ENCODE peak calls at places on chromosome 4, in five cellular contexts. J is K562, E is HepG2, H is GM12878, U is H1. I is an unnamed sample.

GRCh38 chr4:73406548-73406875 is 2.4 kb downstream of the ALB start:
- DNase-seq in J (no peak), E (no peak), H (no peak), U (no peak), I (no peak)

GRCh38 chr4:2332201-2332975 is 70.5 kb upstream of the MXD4 start:
- DNase-seq in J (no peak), E (no peak), H (no peak), U (no peak), I (no peak)

GRCh38 chr4:71231073-71231752 is 107.6 kb upstream of the SLC4A4 start:
- DNase-seq in J (no peak), E (no peak), H (no peak), U (no peak), I (no peak)

GRCh38 chr4:154491341-154491679 is 289 bp downstream of the DCHS2 start:
- DNase-seq in J (no peak), E (no peak), H (no peak), U (no peak), I (no peak)

GRCh38 chr4:55910140-55910539 is 38.6 kb upstream of the CEP135 start:
- DNase-seq in J (no peak), E (no peak), H (no peak), U (no peak), I (no peak)

GRCh38 chr4:155582971-155583437 is 83.6 kb upstream of the GUCY1A1 start:
- DNase-seq in J (no peak), E (no peak), H (no peak), U (no peak), I (no peak)

GRCh38 chr4:182533948-182534347 is 290.7 kb downstream of the TENM3 start:
- DNase-seq in J (no peak), E (no peak), H (no peak), U (no peak), I (no peak)

GRCh38 chr4:67928547-67928946 is 34.7 kb downstream of the TMPRSS11A start:
- DNase-seq in J (no peak), E (no peak), H (no peak), U (no peak), I (peak)

GRCh38 chr4:70452946-70453345 is 19.1 kb upstream of the MUC7 start:
- DNase-seq in J (no peak), E (no peak), H (no peak), U (no peak), I (no peak)

GRCh38 chr4:77021614-77022089 is 54.1 kb downstream of the CCNI start:
- DNase-seq in J (no peak), E (no peak), H (no peak), U (no peak), I (no peak)

GRCh38 chr4:135371137-135371536 is 1169.5 kb upstream of the PABPC4L start:
- DNase-seq in J (no peak), E (peak), H (no peak), U (peak), I (no peak)

GRCh38 chr4:5203925-5204324 is 152.6 kb downstream of the STK32B start:
- DNase-seq in J (no peak), E (no peak), H (no peak), U (no peak), I (no peak)

GRCh38 chr4:144645621-144646522 is at the start of gene HHIP:
- DNase-seq in J (peak), E (peak), H (no peak), U (no peak), I (no peak)

GRCh38 chr4:13543648-13544555 is at the start of gene NKX3-2:
- DNase-seq in J (no peak), E (no peak), H (no peak), U (no peak), I (no peak)

GRCh38 chr4:70559216-70559830 is 32.7 kb upstream of the AMBN start:
- DNase-seq in J (peak), E (peak), H (no peak), U (no peak), I (peak)

GRCh38 chr4:112182604-112183003 is 37.4 kb downstream of the FAM241A start:
- DNase-seq in J (no peak), E (peak), H (no peak), U (no peak), I (no peak)

GRCh38 chr4:72084587-72085011 is 52.8 kb downstream of the NPFFR2 start:
- DNase-seq in J (no peak), E (no peak), H (peak), U (no peak), I (no peak)

GRCh38 chr4:2667428-2667827 is 88.7 kb downstream of the TNIP2 start:
- DNase-seq in J (no peak), E (no peak), H (no peak), U (no peak), I (no peak)

GRCh38 chr4:60746172-60746571 is 454.0 kb upstream of the ADGRL3 start:
- DNase-seq in J (no peak), E (no peak), H (no peak), U (no peak), I (no peak)

GRCh38 chr4:65589331-65589730 is 81.0 kb downstream of the EPHA5 start:
- DNase-seq in J (no peak), E (no peak), H (no peak), U (no peak), I (no peak)

GRCh38 chr4:146428298-146428697 is 93.4 kb downstream of the SLC10A7 start:
- DNase-seq in J (no peak), E (no peak), H (no peak), U (no peak), I (no peak)

GRCh38 chr4:575281-576141 is 584 bp downstream of the TMEM271 start:
- DNase-seq in J (no peak), E (no peak), H (no peak), U (peak), I (no peak)

DNA sequence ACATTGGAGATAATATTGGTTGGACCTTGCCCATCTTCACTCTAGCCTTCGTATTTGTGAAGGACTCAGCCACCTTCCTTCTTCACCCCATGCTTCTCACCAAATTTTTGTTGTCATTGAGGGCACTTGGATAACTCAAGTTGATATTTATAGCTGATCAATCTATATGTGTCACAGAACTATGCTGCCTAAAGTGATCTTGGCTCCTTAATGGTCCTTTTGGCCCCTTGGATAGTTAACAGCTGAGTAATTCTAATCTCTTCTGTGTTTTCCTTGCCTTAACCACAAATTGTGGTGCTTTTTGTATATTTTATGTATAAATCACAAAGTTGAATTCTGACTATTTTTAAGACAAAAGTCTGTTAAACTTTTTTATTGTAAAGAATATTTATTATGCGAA is 6.6 kb downstream of the SPRY1 start:
- DNase-seq in J (no peak), E (no peak), H (no peak), U (no peak), I (no peak)
- TF ChIP-seq JUND in J (no peak), E (no peak), H (no peak), U (no peak), I (no peak)

GRCh38 chr4:122151982-122152698 is at the start of gene BLTP1:
- DNase-seq in J (peak), E (peak), H (peak), U (peak), I (peak)

GRCh38 chr4:122140834-122141233 is 11.3 kb upstream of the BLTP1 start:
- DNase-seq in J (no peak), E (no peak), H (no peak), U (no peak), I (no peak)

GRCh38 chr4:122142687-122143086 is 9.4 kb upstream of the BLTP1 start:
- DNase-seq in J (no peak), E (no peak), H (no peak), U (no peak), I (no peak)

GRCh38 chr4:122150896-122151295 is 1.2 kb upstream of the BLTP1 start:
- DNase-seq in J (no peak), E (no peak), H (no peak), U (no peak), I (no peak)

DNA sequence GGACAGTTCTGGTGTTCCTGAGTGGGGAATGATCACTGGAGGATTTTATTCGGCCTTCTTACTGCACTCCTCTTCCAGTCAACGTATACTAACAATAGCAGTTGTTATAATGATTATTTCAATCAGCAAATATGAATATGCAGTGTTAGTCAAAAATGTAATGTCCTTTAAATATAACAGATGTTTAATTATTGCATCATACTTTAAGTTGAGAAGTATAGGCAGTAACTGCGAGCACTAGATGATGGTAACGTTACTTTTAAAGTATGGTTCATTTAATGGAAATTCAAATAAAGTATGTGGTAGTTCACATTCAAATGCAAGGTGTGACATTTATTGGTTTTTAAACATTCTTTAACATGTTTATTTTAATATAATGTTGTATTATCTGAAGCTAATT is 5.5 kb upstream of the BLTP1 start:
- DNase-seq in J (no peak), E (no peak), H (no peak), U (no peak), I (no peak)
- TF ChIP-seq CEBPB in J (peak), E (peak), H (no peak), U (no peak), I (no peak)

DNA sequence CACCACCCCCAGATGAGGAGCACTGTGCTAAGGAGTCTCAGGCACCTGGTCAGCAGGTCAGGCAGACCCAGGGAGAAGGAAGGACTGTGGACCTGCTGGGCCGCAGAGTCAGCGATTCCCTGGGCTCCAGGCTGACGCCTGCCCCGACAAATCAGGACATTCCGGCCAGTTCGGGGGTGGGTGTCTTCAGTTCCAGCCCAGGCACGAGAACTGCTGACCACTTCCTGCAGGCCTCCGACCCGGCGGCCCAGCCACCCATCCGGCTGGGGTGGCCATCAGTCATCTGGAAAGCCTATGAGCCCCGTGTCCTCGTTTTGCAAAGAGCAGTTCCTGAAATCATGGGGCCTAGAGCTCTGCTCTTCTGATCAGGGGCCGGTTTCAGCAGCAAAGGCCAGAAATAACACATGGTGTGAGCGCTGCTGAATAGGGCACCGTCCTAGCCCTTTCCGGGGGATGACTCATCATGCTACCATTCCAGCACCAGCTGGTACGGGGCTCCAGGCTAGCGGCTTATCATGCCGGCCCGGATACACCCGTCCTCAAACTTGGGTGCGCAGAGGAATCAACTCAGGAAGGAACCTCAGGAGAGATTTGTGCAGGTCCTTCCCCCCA is 7.8 kb upstream of the SH3TC1 start:
- DNase-seq in J (peak), E (peak), H (peak), U (no peak), I (peak)
- TF ChIP-seq POLR2A in J (no peak), E (no peak), H (no peak), U (no peak), I (peak)

GRCh38 chr4:126405369-126405982 is 1090.7 kb downstream of the FAT4 start:
- DNase-seq in J (no peak), E (peak), H (no peak), U (no peak), I (no peak)
- TF ChIP-seq JUND in J (no peak), E (no peak), H (no peak), U (no peak), I (no peak)

GRCh38 chr4:173821851-173822250 is 291.8 kb upstream of the HAND2 start:
- DNase-seq in J (no peak), E (no peak), H (no peak), U (no peak), I (no peak)
- TF ChIP-seq CEBPB in J (no peak), E (no peak), H (no peak), U (no peak), I (no peak)

GRCh38 chr4:139453041-139453370 is 915 bp upstream of the RAB33B start:
- DNase-seq in J (no peak), E (peak), H (peak), U (no peak), I (no peak)

GRCh38 chr4:139454646-139455045 is 725 bp downstream of the RAB33B start:
- DNase-seq in J (no peak), E (no peak), H (no peak), U (no peak), I (no peak)

GRCh38 chr4:139455187-139455586 is 1.3 kb downstream of the RAB33B start:
- DNase-seq in J (no peak), E (no peak), H (no peak), U (no peak), I (no peak)

GRCh38 chr4:139453371-139454110 is 380 bp upstream of the RAB33B start:
- DNase-seq in J (peak), E (peak), H (peak), U (peak), I (peak)

GRCh38 chr4:139454111-139454600 is at the start of gene RAB33B:
- DNase-seq in J (no peak), E (no peak), H (no peak), U (no peak), I (no peak)
- TF ChIP-seq POLR2A in J (no peak), E (no peak), H (no peak), U (no peak), I (no peak)

GRCh38 chr4:187929024-187929423 is 66.5 kb upstream of the ZFP42 start:
- DNase-seq in J (no peak), E (no peak), H (no peak), U (peak), I (peak)
- TF ChIP-seq JUND in J (no peak), E (no peak), H (no peak), U (no peak), I (no peak)

GRCh38 chr4:185958094-185958493 is 110.9 kb upstream of the TLR3 start:
- DNase-seq in J (no peak), E (peak), H (no peak), U (no peak), I (no peak)

GRCh38 chr4:185950891-185951290 is 118.1 kb upstream of the TLR3 start:
- DNase-seq in J (no peak), E (no peak), H (no peak), U (no peak), I (no peak)

GRCh38 chr4:185956546-185956945 is 112.4 kb upstream of the TLR3 start:
- DNase-seq in J (no peak), E (no peak), H (no peak), U (no peak), I (no peak)

DNA sequence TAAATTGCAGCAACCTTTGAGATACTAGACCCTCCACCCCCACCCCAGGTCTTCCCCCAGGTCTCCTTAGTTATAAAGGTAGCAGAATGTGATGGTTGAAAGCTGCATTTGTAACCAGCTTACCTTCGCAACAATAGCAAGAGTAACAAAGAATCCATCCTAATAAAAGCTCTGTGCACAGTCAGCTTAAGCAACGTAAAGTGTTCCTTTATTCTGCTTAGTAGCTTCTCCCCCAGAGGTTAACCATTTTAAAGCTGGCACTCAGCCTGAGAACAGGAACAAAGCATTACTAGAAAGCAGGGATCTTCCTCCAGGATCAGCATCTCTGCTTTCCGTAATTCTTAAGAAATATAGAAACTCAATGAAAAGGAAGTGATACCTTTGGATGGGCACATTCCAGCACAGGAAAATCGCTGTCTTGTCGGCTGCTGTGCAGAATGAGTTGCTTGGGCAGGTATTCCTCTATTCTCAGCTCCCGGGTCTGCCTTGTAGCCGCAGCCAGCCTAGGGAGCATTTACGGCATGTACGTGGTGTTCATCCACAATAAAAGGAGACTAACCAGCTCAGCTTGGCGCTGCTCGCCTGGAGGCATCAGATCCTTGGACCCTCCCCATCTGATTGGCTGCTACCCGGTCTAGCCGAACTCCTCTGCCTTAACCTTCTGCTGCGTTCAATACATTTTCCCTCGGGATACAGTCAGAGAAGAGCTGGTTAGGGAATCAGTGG is 113.0 kb upstream of the TLR3 start:
- DNase-seq in J (no peak), E (no peak), H (no peak), U (no peak), I (no peak)
- TF ChIP-seq CEBPB in J (no peak), E (no peak), H (no peak), U (no peak), I (no peak)

DNA sequence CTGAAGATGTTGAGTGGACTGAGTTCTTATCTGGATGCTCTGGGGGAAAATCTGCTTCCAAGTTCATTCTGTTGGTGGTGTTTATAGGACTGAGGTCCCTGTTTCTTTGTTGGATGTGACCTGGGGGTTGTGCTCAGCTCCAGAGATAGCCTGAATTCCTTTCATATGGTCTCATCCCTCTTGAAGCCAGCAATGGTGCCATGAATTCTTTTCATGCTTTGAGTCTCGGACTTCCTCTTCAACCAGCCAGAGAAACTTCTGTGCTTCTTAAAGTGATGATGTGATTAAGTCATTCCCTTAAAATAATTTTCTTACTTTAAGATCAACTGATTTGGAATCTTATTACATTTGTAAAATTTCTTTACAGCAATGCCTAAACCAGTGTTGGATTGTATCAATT is 233.8 kb upstream of the UGT8 start:
- DNase-seq in J (no peak), E (no peak), H (no peak), U (peak), I (no peak)
- TF ChIP-seq POLR2A in J (no peak), E (no peak), H (no peak), U (no peak), I (no peak)

I was measured in HCT116.